ENCODE peak calls at places on chromosomes 4 and X, in four cellular contexts. One of them, this sample, is unnamed.

GRCh38 chr4:118281611-118282442 is 71.0 kb downstream of the PRSS12 start:
- DNase-seq in HepG2: peak
- DNase-seq in GM12878: no peak
- DNase-seq in K562: no peak
- DNase-seq in this sample: no peak

GRCh38 chr4:7478665-7479064 is 43.9 kb upstream of the PSAPL1 start:
- DNase-seq in HepG2: no peak
- DNase-seq in GM12878: no peak
- DNase-seq in K562: no peak
- DNase-seq in this sample: no peak

GRCh38 chr4:68218044-68218443 is 27.4 kb downstream of the TMPRSS11B start:
- DNase-seq in HepG2: no peak
- DNase-seq in GM12878: no peak
- DNase-seq in K562: no peak
- DNase-seq in this sample: no peak

GRCh38 chrX:22192419-22193086 is 80.2 kb upstream of the CBLL2 start:
- DNase-seq in HepG2: peak
- DNase-seq in GM12878: peak
- DNase-seq in K562: peak
- DNase-seq in this sample: peak

GRCh38 chr4:41258783-41259182 is 2.1 kb downstream of the UCHL1 start:
- DNase-seq in HepG2: peak
- DNase-seq in GM12878: no peak
- DNase-seq in K562: no peak
- DNase-seq in this sample: peak

GRCh38 chrX:44828008-44828605 is 15.7 kb upstream of the DUSP21 start:
- DNase-seq in HepG2: no peak
- DNase-seq in GM12878: no peak
- DNase-seq in K562: no peak
- DNase-seq in this sample: no peak

GRCh38 chr4:2646386-2647149 is 109.6 kb downstream of the TNIP2 start:
- DNase-seq in HepG2: no peak
- DNase-seq in GM12878: no peak
- DNase-seq in K562: no peak
- DNase-seq in this sample: no peak

GRCh38 chr4:123406862-123407261 is 10.3 kb downstream of the SPRY1 start:
- DNase-seq in HepG2: no peak
- DNase-seq in GM12878: no peak
- DNase-seq in K562: no peak
- DNase-seq in this sample: no peak

GRCh38 chr4:40613456-40613855 is 16.2 kb downstream of the RBM47 start:
- DNase-seq in HepG2: no peak
- DNase-seq in GM12878: no peak
- DNase-seq in K562: no peak
- DNase-seq in this sample: no peak

GRCh38 chr4:113145519-113146291 is 96.3 kb downstream of the ANK2 start:
- DNase-seq in HepG2: peak
- DNase-seq in GM12878: no peak
- DNase-seq in K562: no peak
- DNase-seq in this sample: no peak

GRCh38 chr4:40307627-40308497 is 27.3 kb upstream of the CHRNA9 start:
- DNase-seq in HepG2: no peak
- DNase-seq in GM12878: peak
- DNase-seq in K562: peak
- DNase-seq in this sample: no peak

GRCh38 chrX:1500701-1501624 is 36.0 kb downstream of the P2RY8 start:
- DNase-seq in HepG2: no peak
- DNase-seq in GM12878: peak
- DNase-seq in K562: no peak
- DNase-seq in this sample: no peak

GRCh38 chrX:150482537-150483217 is 85.7 kb upstream of the MTM1 start:
- DNase-seq in HepG2: peak
- DNase-seq in GM12878: no peak
- DNase-seq in K562: peak
- DNase-seq in this sample: no peak

GRCh38 chr4:86960557-86960959 is 25.7 kb downstream of the AFF1 start:
- DNase-seq in HepG2: peak
- DNase-seq in GM12878: no peak
- DNase-seq in K562: no peak
- DNase-seq in this sample: no peak
- TF ChIP-seq TARDBP in HepG2: no peak
- TF ChIP-seq TARDBP in GM12878: no peak
- TF ChIP-seq TARDBP in K562: no peak
- TF ChIP-seq TARDBP in this sample: no peak

GRCh38 chrX:138519296-138519695 is 192.2 kb downstream of the FGF13 start:
- DNase-seq in HepG2: no peak
- DNase-seq in GM12878: no peak
- DNase-seq in K562: no peak
- DNase-seq in this sample: no peak
- TF ChIP-seq BHLHE40 in HepG2: no peak
- TF ChIP-seq BHLHE40 in GM12878: no peak
- TF ChIP-seq BHLHE40 in K562: no peak
- TF ChIP-seq BHLHE40 in this sample: no peak

DNA sequence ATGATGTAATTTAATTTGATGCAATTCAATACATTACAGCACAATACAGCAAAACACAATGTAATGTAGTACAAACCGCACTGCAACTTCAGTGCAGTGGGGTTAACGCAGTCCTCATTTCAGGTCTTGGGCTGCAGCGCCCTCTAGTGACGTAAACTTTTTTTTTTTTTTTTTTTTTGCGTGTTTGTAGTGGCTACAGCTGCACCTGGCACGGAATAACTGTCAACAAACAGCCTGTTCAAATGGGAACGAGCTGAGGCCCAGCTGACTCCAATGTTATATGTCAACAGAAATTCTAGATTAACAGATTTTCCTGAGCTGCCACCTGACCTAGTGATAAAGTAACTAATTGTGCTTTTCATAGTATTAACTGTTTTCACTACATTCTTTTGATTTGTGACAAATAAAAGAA is 33.5 kb upstream of the RASSF6 start:
- DNase-seq in HepG2: peak
- DNase-seq in GM12878: peak
- DNase-seq in K562: peak
- DNase-seq in this sample: peak
- TF ChIP-seq FOXM1 in HepG2: no peak
- TF ChIP-seq FOXM1 in GM12878: no peak
- TF ChIP-seq FOXM1 in K562: no peak
- TF ChIP-seq FOXM1 in this sample: no peak

GRCh38 chr4:57078685-57079521 is 31.3 kb downstream of the IGFBP7 start:
- DNase-seq in HepG2: peak
- DNase-seq in GM12878: no peak
- DNase-seq in K562: no peak
- DNase-seq in this sample: peak

GRCh38 chr4:57076646-57077045 is 33.5 kb downstream of the IGFBP7 start:
- DNase-seq in HepG2: no peak
- DNase-seq in GM12878: no peak
- DNase-seq in K562: no peak
- DNase-seq in this sample: no peak

GRCh38 chr4:57075353-57075752 is 34.8 kb downstream of the IGFBP7 start:
- DNase-seq in HepG2: no peak
- DNase-seq in GM12878: no peak
- DNase-seq in K562: no peak
- DNase-seq in this sample: no peak

GRCh38 chr4:57074753-57075152 is 35.4 kb downstream of the IGFBP7 start:
- DNase-seq in HepG2: no peak
- DNase-seq in GM12878: no peak
- DNase-seq in K562: no peak
- DNase-seq in this sample: no peak

GRCh38 chr4:57077550-57078311 is 32.5 kb downstream of the IGFBP7 start:
- DNase-seq in HepG2: peak
- DNase-seq in GM12878: no peak
- DNase-seq in K562: no peak
- DNase-seq in this sample: no peak
- TF ChIP-seq TARDBP in HepG2: no peak
- TF ChIP-seq TARDBP in GM12878: no peak
- TF ChIP-seq TARDBP in K562: no peak
- TF ChIP-seq TARDBP in this sample: no peak

DNA sequence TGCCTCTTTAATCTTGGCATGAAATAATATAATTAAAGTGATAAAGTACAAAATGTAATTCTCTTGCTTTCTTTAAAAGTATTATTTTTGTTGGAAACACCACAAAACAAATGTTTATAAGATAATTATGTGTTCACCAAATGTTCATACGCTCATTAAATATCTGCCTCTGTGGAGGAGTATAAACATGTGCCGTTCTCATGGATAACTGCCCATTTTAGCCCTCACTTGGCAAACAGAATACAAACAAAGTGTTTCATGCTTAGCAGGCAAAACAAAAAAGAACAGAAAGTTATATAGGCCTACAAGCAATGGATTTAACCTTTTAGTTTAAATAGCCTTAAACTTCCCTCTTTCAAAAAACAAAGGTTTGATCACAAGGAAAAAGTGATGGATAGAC is 800.4 kb upstream of the DIAPH2 start:
- DNase-seq in HepG2: no peak
- DNase-seq in GM12878: no peak
- DNase-seq in K562: no peak
- DNase-seq in this sample: no peak
- TF ChIP-seq BHLHE40 in HepG2: no peak
- TF ChIP-seq BHLHE40 in GM12878: no peak
- TF ChIP-seq BHLHE40 in K562: no peak
- TF ChIP-seq BHLHE40 in this sample: no peak

This sample was measured in HEK293T.